ENCODE peak calls at places on chromosomes 16 and 17, in nine cellular contexts. V is dorsolateral prefrontal cortex, N is pancreas, F is retinal pigment epithelial cell, J is upper lobe of right lung, W is brain microvascular endothelial cell, E is AG04449, S is left ventricle myocardium inferior, D is psoas muscle. A is an unnamed sample.

GRCh38 chr17:75457047-75457654 is 716 bp downstream of the TMEM94 start:
- DNase-seq in E (no peak), S (no peak), N (peak), W (no peak), J (peak), F (no peak), D (peak), V (peak), A (peak)

GRCh38 chr17:63345598-63345997 is 100.5 kb downstream of the CYB561 start:
- DNase-seq in D (no peak), N (no peak), J (no peak), V (no peak), S (no peak), W (no peak), F (no peak), E (peak), A (peak)

GRCh38 chr17:78117027-78117981 is 11.3 kb downstream of the TMC6 start:
- DNase-seq in F (no peak), J (peak), N (no peak), D (peak), W (no peak), V (peak), E (no peak), S (no peak), A (no peak)

GRCh38 chr17:6843241-6843890 is 11.8 kb upstream of the TEKT1 start:
- DNase-seq in W (no peak), J (no peak), E (no peak), S (no peak), D (no peak), F (peak), N (no peak), V (no peak), A (peak)

GRCh38 chr17:40433551-40434384 is 9.5 kb upstream of the IGFBP4 start:
- DNase-seq in W (no peak), N (no peak), J (peak), S (no peak), F (no peak), E (no peak), D (no peak), V (no peak), A (peak)

GRCh38 chr16:49019826-49020401 is 261.7 kb downstream of the CBLN1 start:
- DNase-seq in E (no peak), V (peak), W (no peak), N (no peak), J (no peak), S (no peak), D (no peak), F (no peak), A (no peak)

GRCh38 chr17:32488177-32488542 is 1.4 kb downstream of the CDK5R1 start:
- DNase-seq in N (no peak), F (no peak), V (no peak), W (no peak), D (no peak), J (peak), E (no peak), S (no peak), A (no peak)

GRCh38 chr17:38674013-38674748 is 576 bp downstream of the EPOP start:
- DNase-seq in F (no peak), V (no peak), E (no peak), N (no peak), J (peak), D (peak), S (peak), W (no peak), A (no peak)

GRCh38 chr16:3655030-3655790 is 719 bp downstream of the DNASE1 start:
- DNase-seq in J (peak), D (peak), E (no peak), W (no peak), V (no peak), F (no peak), S (no peak), N (peak), A (no peak)

GRCh38 chr16:75315907-75316306 is 64.5 kb upstream of the BCAR1 start:
- DNase-seq in N (no peak), E (no peak), D (no peak), F (no peak), V (no peak), W (no peak), S (no peak), J (no peak), A (no peak)

GRCh38 chr17:7467498-7467897 is 11.9 kb downstream of the ZBTB4 start:
- DNase-seq in D (no peak), W (no peak), S (no peak), F (no peak), J (no peak), V (no peak), N (no peak), E (no peak), A (no peak)

GRCh38 chr16:86498661-86499493 is 11.4 kb upstream of the FOXF1 start:
- DNase-seq in S (no peak), J (no peak), D (peak), E (no peak), N (no peak), F (no peak), V (no peak), W (no peak), A (peak)

GRCh38 chr16:31134091-31134571 is 1.4 kb downstream of the PRSS8 start:
- DNase-seq in W (no peak), S (no peak), N (peak), F (no peak), D (no peak), J (no peak), E (no peak), V (no peak), A (no peak)

GRCh38 chr17:13931752-13932477 is 137.4 kb upstream of the COX10 start:
- DNase-seq in J (peak), S (peak), E (peak), V (no peak), D (peak), F (no peak), W (peak), N (peak), A (peak)

GRCh38 chr16:17476414-17477259 is 5.9 kb upstream of the XYLT1 start:
- DNase-seq in S (no peak), D (no peak), W (peak), J (no peak), F (no peak), V (no peak), N (peak), E (no peak), A (peak)

DNA sequence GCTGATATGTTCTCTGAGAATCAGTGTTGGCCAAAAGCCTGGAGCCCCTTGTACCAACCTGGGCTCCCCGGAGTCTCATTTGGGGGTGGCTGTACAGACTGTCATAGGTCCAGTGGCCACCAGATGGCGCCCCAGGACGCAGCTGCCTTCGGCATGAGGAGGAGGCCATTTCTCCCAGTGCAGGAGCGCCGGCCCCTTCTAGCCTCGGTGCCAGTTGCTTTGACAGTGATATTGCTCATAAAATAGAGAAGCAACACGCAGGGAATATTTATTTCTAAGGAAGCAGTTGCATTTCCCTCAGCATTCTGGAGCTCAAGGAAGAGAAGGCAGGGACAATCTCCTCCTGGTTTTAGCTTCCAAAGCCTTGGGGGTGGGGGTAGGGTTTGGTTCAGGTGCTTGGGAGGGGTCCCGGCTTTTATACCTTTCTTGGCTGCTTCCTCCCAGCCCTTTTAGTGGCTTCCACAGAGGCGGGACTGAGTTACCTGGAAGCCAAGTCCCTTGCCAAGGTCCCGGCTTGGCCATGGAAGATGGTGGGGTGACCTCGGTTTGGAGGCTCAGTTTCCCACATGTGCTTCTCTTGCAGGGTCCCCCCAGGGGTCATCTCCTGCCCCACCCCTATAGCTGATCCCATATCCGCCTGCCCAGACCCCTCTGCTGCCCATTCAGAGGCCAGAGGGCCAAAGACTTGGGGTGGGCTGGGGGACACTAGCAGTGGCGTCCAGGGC is 117.8 kb upstream of the CDC42EP4 start:
- DNase-seq in N (peak), E (no peak), W (peak), D (peak), J (peak), F (no peak), V (peak), S (peak), A (peak)
- TF ChIP-seq CTCF in N (peak), E (peak), W (peak), D (peak), J (peak), F (peak), V (peak), S (peak), A (peak)

DNA sequence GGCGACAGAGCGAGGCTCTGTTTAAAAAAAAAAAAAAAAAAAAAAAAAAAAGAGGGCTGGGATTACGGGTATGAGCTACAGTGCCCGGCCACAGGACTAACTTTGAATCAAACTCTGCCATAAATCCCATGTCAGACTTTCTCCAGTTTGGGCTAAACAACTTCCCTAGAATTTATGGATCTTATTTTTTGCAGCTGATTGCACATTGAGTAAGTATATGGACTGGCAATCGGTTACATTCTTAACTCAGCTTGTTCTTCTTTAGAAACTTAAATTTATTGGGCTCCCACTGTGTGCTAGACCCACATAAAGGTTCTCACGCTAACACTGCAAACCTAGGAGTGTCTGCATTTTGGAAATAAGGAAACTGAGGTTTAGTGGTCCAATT is 788 bp upstream of the CBFB start:
- DNase-seq in N (no peak), F (no peak), V (no peak), E (no peak), W (no peak), D (no peak), S (no peak), J (no peak), A (no peak)
- H3K4me3 ChIP-seq in N (peak), F (peak), V (peak), E (peak), W (peak), D (peak), S (peak), J (peak), A (peak)

DNA sequence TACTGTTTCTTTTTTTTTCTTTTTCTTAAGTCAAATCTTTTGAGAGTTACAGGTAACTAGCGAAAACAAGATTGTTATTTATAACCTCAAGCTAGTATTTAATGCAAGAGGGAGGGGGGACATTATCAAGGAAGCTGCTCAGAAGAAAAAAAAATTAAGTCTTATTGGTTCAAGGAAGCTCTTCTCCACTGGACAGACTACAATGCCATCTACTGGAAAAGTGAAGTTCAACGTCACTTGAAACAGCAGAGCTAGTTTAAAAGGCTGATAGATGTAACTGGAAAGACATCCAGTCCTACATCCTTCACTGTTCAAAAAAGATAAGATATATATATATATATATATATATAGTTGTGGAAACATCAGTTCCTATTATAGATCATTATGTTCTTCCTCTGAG is 418.0 kb upstream of the PSMD7 start:
- DNase-seq in W (peak), F (peak), D (no peak), N (no peak), V (no peak), J (no peak), S (no peak), E (peak), A (peak)
- TF ChIP-seq CTCF in W (peak), F (peak), D (peak), N (no peak), V (peak), J (peak), S (peak), E (peak), A (peak)

GRCh38 chr17:82315703-82316358 is 1.6 kb downstream of the CD7 start:
- DNase-seq in N (no peak), S (no peak), F (no peak), W (no peak), J (no peak), D (no peak), E (no peak), V (no peak), A (no peak)
- H3K4me3 ChIP-seq in N (no peak), S (peak), F (no peak), W (no peak), J (peak), D (peak), E (no peak), V (peak), A (no peak)

DNA sequence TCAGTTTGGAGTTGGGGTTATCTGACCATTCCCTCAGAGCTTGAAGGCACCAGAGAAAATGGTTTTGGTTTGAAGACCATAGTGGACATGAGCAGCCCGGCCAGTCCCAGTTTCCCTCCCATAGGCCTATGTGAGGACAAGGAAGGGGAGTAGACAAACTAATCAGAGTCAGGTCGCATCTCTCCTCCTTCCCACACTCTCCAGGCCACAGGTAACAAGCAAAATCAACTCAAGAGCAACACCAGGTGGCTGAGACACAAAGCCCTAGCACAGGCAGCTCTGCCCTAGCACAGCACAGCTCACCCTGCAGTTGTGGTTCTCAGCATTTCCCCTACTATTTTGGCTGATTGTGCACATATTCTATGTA is 7.2 kb downstream of the SUPT4H1 start:
- DNase-seq in N (no peak), S (no peak), D (no peak), J (peak), V (no peak), W (no peak), E (no peak), F (no peak), A (no peak)
- TF ChIP-seq CTCF in N (no peak), S (no peak), D (no peak), J (no peak), V (no peak), W (no peak), E (no peak), F (no peak), A (no peak)

GRCh38 chr17:82241926-82242697 is 13.3 kb downstream of the SLC16A3 start:
- DNase-seq in D (peak), F (no peak), J (no peak), S (peak), V (no peak), N (peak), E (no peak), W (no peak), A (peak)
- H3K4me3 ChIP-seq in D (peak), F (no peak), J (no peak), S (peak), V (peak), N (no peak), E (no peak), W (no peak), A (no peak)

GRCh38 chr16:58652741-58653140 is 23.1 kb upstream of the CNOT1 start:
- DNase-seq in W (peak), S (no peak), V (no peak), J (no peak), N (no peak), E (no peak), D (no peak), F (no peak), A (peak)
- TF ChIP-seq CTCF in W (no peak), S (peak), V (no peak), J (no peak), N (no peak), E (no peak), D (no peak), F (no peak), A (no peak)

DNA sequence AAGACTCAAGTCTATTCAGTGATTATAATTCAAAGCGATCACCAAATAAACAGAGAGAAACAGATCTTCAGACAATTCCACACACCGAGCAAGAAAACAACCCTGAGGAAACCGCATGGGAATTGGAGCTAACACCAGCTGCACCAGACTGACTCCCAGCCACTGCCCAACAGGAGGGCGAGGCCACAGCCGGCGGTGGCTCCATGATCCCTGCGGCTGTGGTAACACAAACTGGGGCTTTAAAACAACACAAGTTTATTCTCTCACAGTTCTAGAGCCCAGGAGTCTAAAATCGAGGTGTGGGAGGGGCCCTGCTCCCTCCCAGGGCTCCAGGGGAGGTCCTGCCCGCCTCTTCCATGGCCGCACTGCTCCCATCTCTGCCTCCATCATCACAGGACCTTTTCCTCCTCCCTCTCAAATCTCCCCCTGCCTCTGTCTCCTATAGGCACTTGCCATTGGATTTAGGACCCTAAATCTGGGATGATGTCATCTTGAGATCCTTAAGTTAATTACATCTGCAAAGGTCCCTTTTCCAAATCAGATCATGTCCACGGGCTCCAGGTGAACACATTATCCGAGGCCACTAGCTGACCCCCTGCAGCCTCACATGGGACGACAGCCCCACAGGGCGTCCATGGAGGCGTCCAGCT is 9.7 kb upstream of the HEXD start:
- DNase-seq in N (no peak), S (no peak), F (no peak), V (no peak), D (no peak), W (no peak), E (no peak), J (no peak), A (no peak)
- H3K4me3 ChIP-seq in N (no peak), S (no peak), F (no peak), V (no peak), D (no peak), W (no peak), E (no peak), J (no peak), A (no peak)

GRCh38 chr16:81555660-81556059 is 111.1 kb downstream of the CMIP start:
- DNase-seq in F (no peak), D (no peak), J (no peak), E (no peak), N (no peak), S (no peak), W (no peak), V (no peak), A (no peak)
- TF ChIP-seq CTCF in F (no peak), D (no peak), J (no peak), E (no peak), N (no peak), S (no peak), W (no peak), V (no peak), A (no peak)

GRCh38 chr16:83675136-83675535 is 132.6 kb upstream of the HSBP1 start:
- DNase-seq in E (no peak), S (no peak), V (no peak), J (no peak), F (no peak), D (no peak), W (no peak), N (no peak), A (peak)
- H3K4me3 ChIP-seq in E (no peak), S (no peak), V (no peak), J (no peak), F (no peak), D (no peak), W (no peak), N (no peak), A (no peak)

A was measured in cardiac fibroblast.